ENCODE peak calls at places on chromosomes 16 and 17, in seven cellular contexts. R is neural progenitor cell, Z is MM.1S, A is DND-41, N is H9, P is PC-3, U is IMR-90. S is an unnamed sample. For H3K4me1, the result is how much of the 10 kb centered on the place peaks cover.

GRCh38 chr17:4474093-4474492 is 24.6 kb upstream of the SPNS2 start:
- DNase-seq in R (no peak), Z (no peak), A (no peak), N (no peak), P (no peak), U (no peak), S (no peak)

GRCh38 chr17:15264542-15264941 is 584 bp downstream of the PMP22 start:
- DNase-seq in R (no peak), Z (no peak), A (no peak), N (peak), P (peak), U (no peak), S (no peak)

GRCh38 chr17:39450051-39450450 is 1.0 kb downstream of the MED1 start:
- DNase-seq in R (no peak), Z (no peak), A (no peak), N (no peak), P (peak), U (no peak), S (no peak)

GRCh38 chr17:80063815-80064585 is 27.6 kb downstream of the CCDC40 start:
- DNase-seq in R (no peak), Z (no peak), A (no peak), N (no peak), P (peak), U (peak), S (no peak)

GRCh38 chr16:30474062-30474452 is 1.5 kb downstream of the ITGAL start:
- DNase-seq in R (no peak), Z (no peak), A (no peak), N (no peak), P (no peak), U (no peak), S (no peak)

GRCh38 chr17:67546578-67547527 is 169.8 kb downstream of the PITPNC1 start:
- DNase-seq in R (no peak), Z (no peak), A (no peak), N (peak), P (no peak), U (peak), S (no peak)

GRCh38 chr17:55731586-55732250 is 9.1 kb upstream of the TMEM100 start:
- DNase-seq in R (peak), Z (no peak), A (no peak), N (peak), P (no peak), U (peak), S (no peak)

GRCh38 chr17:3916013-3916696 is at the start of gene P2RX1:
- DNase-seq in R (no peak), Z (peak), A (peak), N (no peak), P (no peak), U (no peak), S (no peak)

GRCh38 chr17:9185688-9186289 is 164.5 kb downstream of the NTN1 start:
- DNase-seq in R (no peak), Z (no peak), A (no peak), N (no peak), P (no peak), U (no peak), S (no peak)

GRCh38 chr17:73776978-73777567 is 132.8 kb upstream of the SDK2 start:
- DNase-seq in R (no peak), Z (no peak), A (no peak), N (no peak), P (no peak), U (no peak), S (no peak)

GRCh38 chr17:8894673-8895578 is 27.5 kb upstream of the PIK3R6 start:
- DNase-seq in R (peak), Z (peak), A (peak), N (peak), P (peak), U (peak), S (peak)

GRCh38 chr16:67177743-67178699 is 5.7 kb downstream of the MATCAP1 start:
- DNase-seq in R (peak), Z (peak), A (no peak), N (peak), P (peak), U (peak), S (peak)

GRCh38 chr16:64933890-64934289 is 188.0 kb downstream of the CDH11 start:
- DNase-seq in R (peak), Z (no peak), A (no peak), N (no peak), P (no peak), U (peak), S (no peak)

GRCh38 chr17:2011421-2012371 is 13.4 kb downstream of the RTN4RL1 start:
- DNase-seq in R (peak), Z (no peak), A (peak), N (peak), P (peak), U (no peak), S (peak)

GRCh38 chr16:71421911-71422310 is 19.9 kb downstream of the TLE7 start:
- DNase-seq in R (peak), Z (peak), A (peak), N (peak), P (peak), U (no peak), S (peak)

GRCh38 chr17:42311240-42312034 is 23.1 kb downstream of the STAT5A start:
- DNase-seq in R (peak), Z (no peak), A (no peak), N (peak), P (no peak), U (peak), S (no peak)

GRCh38 chr17:4161179-4161559 is 18.2 kb downstream of the CYB5D2 start:
- DNase-seq in R (no peak), Z (no peak), A (no peak), N (peak), P (peak), U (peak), S (peak)

GRCh38 chr17:1474402-1475189 is 17.9 kb downstream of the MYO1C start:
- DNase-seq in R (no peak), Z (no peak), A (no peak), N (no peak), P (no peak), U (no peak), S (no peak)

GRCh38 chr17:77256710-77257109 is 115.9 kb downstream of the SEC14L1 start:
- DNase-seq in R (no peak), Z (no peak), A (no peak), N (no peak), P (no peak), U (no peak), S (no peak)

GRCh38 chr16:57509231-57509923 is 23.1 kb upstream of the DOK4 start:
- DNase-seq in R (no peak), Z (no peak), A (no peak), N (no peak), P (no peak), U (no peak), S (no peak)

GRCh38 chr17:69869667-69870066 is 205.4 kb upstream of the KCNJ16 start:
- DNase-seq in R (no peak), Z (no peak), A (no peak), N (no peak), P (no peak), U (no peak), S (peak)

GRCh38 chr16:2963611-2964415 is at the start of gene KREMEN2:
- DNase-seq in R (peak), Z (no peak), A (no peak), N (peak), P (peak), U (no peak), S (peak)

GRCh38 chr16:63613701-63614100 is 1508.2 kb downstream of the CDH11 start:
- DNase-seq in R (no peak), Z (no peak), A (no peak), N (no peak), P (peak), U (peak), S (peak)
- H3K4me1 ChIP-seq in R (under half), Z (under half), A (under half), N (under half), P (under half), U (under half), S (under half)

GRCh38 chr17:44097110-44097810 is 26.2 kb downstream of the HDAC5 start:
- DNase-seq in R (no peak), Z (no peak), A (no peak), N (no peak), P (peak), U (peak), S (no peak)

GRCh38 chr17:44093231-44093900 is 22.8 kb downstream of the G6PC3 start:
- DNase-seq in R (no peak), Z (no peak), A (no peak), N (no peak), P (no peak), U (no peak), S (no peak)

GRCh38 chr17:44095647-44096496 is 25.3 kb downstream of the G6PC3 start:
- DNase-seq in R (peak), Z (no peak), A (peak), N (peak), P (peak), U (peak), S (peak)

GRCh38 chr17:44095388-44095646 is 24.8 kb downstream of the G6PC3 start:
- DNase-seq in R (no peak), Z (no peak), A (no peak), N (no peak), P (no peak), U (no peak), S (no peak)

GRCh38 chr17:44094701-44095387 is 24.3 kb downstream of the G6PC3 start:
- DNase-seq in R (no peak), Z (no peak), A (no peak), N (no peak), P (no peak), U (no peak), S (no peak)
- H3K9ac ChIP-seq in R (no peak), Z (no peak), A (peak), N (no peak), P (no peak), U (peak), S (no peak)

GRCh38 chr16:68752602-68753001 is 15.5 kb downstream of the CDH1 start:
- DNase-seq in R (no peak), Z (no peak), A (no peak), N (no peak), P (no peak), U (no peak), S (no peak)

GRCh38 chr16:68754117-68754792 is 17.2 kb downstream of the CDH1 start:
- DNase-seq in R (no peak), Z (no peak), A (no peak), N (no peak), P (peak), U (no peak), S (peak)

GRCh38 chr16:68760671-68761275 is 23.7 kb downstream of the CDH1 start:
- DNase-seq in R (no peak), Z (peak), A (no peak), N (no peak), P (peak), U (peak), S (peak)

GRCh38 chr16:68759062-68759461 is 22.0 kb downstream of the CDH1 start:
- DNase-seq in R (no peak), Z (no peak), A (no peak), N (no peak), P (no peak), U (no peak), S (no peak)

GRCh38 chr16:68756250-68757051 is 19.4 kb downstream of the CDH1 start:
- DNase-seq in R (no peak), Z (peak), A (no peak), N (no peak), P (peak), U (no peak), S (peak)
- H3K4me1 ChIP-seq in R (under half), Z (under half), A (under half), N (under half), P (half or more), U (under half), S (half or more)

GRCh38 chr17:44909681-44910144 is 5.6 kb downstream of the GFAP start:
- DNase-seq in R (no peak), Z (no peak), A (no peak), N (no peak), P (peak), U (peak), S (peak)
- H3K9ac ChIP-seq in R (no peak), Z (no peak), A (no peak), N (no peak), P (peak), U (peak), S (peak)

GRCh38 chr17:29138991-29139682 is 41.1 kb downstream of the MYO18A start:
- DNase-seq in R (no peak), Z (peak), A (peak), N (no peak), P (no peak), U (no peak), S (no peak)
- H3K4me1 ChIP-seq in R (under half), Z (under half), A (half or more), N (under half), P (under half), U (under half), S (under half)

GRCh38 chr16:85319984-85320440 is 207.7 kb upstream of the CIBAR2 start:
- DNase-seq in R (no peak), Z (no peak), A (no peak), N (no peak), P (no peak), U (no peak), S (no peak)

GRCh38 chr16:85323961-85324253 is 211.6 kb upstream of the CIBAR2 start:
- DNase-seq in R (no peak), Z (no peak), A (no peak), N (no peak), P (no peak), U (no peak), S (no peak)

GRCh38 chr16:85323230-85323960 is 211.1 kb upstream of the CIBAR2 start:
- DNase-seq in R (no peak), Z (no peak), A (no peak), N (no peak), P (no peak), U (no peak), S (no peak)

GRCh38 chr16:85320677-85321385 is 208.6 kb upstream of the CIBAR2 start:
- DNase-seq in R (no peak), Z (no peak), A (no peak), N (no peak), P (no peak), U (no peak), S (no peak)

GRCh38 chr16:85321856-85322271 is 209.6 kb upstream of the CIBAR2 start:
- DNase-seq in R (no peak), Z (no peak), A (no peak), N (no peak), P (no peak), U (peak), S (no peak)
- H3K9ac ChIP-seq in R (no peak), Z (no peak), A (no peak), N (no peak), P (no peak), U (no peak), S (no peak)

S was measured in mammary epithelial cell.